ENCODE peak calls at places on chromosomes 3 and 15, in ten cellular contexts. B, Y, U, Z, X, M, J, I, G and Q are unnamed samples.

GRCh38 chr3:112638327-112639020 is 2.5 kb downstream of the CCDC80 start:
- DNase-seq in M (no peak), U (no peak), J (no peak), B (no peak), G (peak), Y (no peak), I (no peak), X (no peak), Z (no peak), Q (no peak)

GRCh38 chr15:62732078-62732477 is 310.5 kb upstream of the TPM1 start:
- DNase-seq in Y (no peak), M (no peak), I (no peak), Z (no peak), B (no peak), U (no peak), J (no peak), G (no peak), X (peak), Q (no peak)

GRCh38 chr15:57732526-57733331 is 26.2 kb downstream of the POLR2M start:
- DNase-seq in X (peak), J (no peak), M (peak), U (no peak), Z (no peak), I (peak), G (no peak), Y (peak), B (peak), Q (no peak)

GRCh38 chr15:101267320-101268104 is 9.8 kb downstream of the SELENOS start:
- DNase-seq in G (no peak), X (peak), Y (no peak), U (peak), M (no peak), B (no peak), I (no peak), J (no peak), Z (no peak), Q (peak)

GRCh38 chr3:124919756-124920155 is 14.8 kb downstream of the MUC13 start:
- DNase-seq in I (no peak), B (no peak), Z (no peak), G (no peak), X (peak), Y (no peak), M (no peak), J (no peak), U (no peak), Q (no peak)

GRCh38 chr3:153350420-153350819 is 188.4 kb downstream of the RAP2B start:
- DNase-seq in Z (no peak), I (no peak), M (no peak), X (peak), Y (no peak), J (no peak), B (no peak), G (no peak), U (peak), Q (no peak)

GRCh38 chr3:43956945-43957344 is 266.2 kb downstream of the ABHD5 start:
- DNase-seq in Y (no peak), U (no peak), I (no peak), J (no peak), Z (no peak), G (no peak), B (no peak), X (no peak), M (no peak), Q (no peak)

GRCh38 chr3:71708478-71709098 is 16.6 kb downstream of the EIF4E3 start:
- DNase-seq in X (no peak), Y (no peak), B (no peak), G (no peak), U (no peak), J (no peak), M (no peak), I (no peak), Z (no peak), Q (no peak)

GRCh38 chr3:157534725-157535161 is 31.5 kb upstream of the VEPH1 start:
- DNase-seq in U (no peak), J (no peak), M (no peak), Z (no peak), X (no peak), G (no peak), I (no peak), B (no peak), Y (no peak), Q (no peak)

GRCh38 chr3:71492566-71492965 is 91.0 kb downstream of the FOXP1 start:
- DNase-seq in U (no peak), X (no peak), M (no peak), J (no peak), Z (no peak), I (no peak), G (no peak), B (no peak), Y (no peak), Q (no peak)

GRCh38 chr3:106049876-106050275 is 181.1 kb upstream of the CBLB start:
- DNase-seq in U (no peak), X (no peak), Z (no peak), J (no peak), Y (no peak), G (no peak), M (no peak), I (no peak), B (no peak), Q (no peak)

GRCh38 chr3:40877651-40878463 is 321.4 kb upstream of the CTNNB1 start:
- DNase-seq in X (peak), Y (no peak), I (no peak), M (peak), Z (peak), B (no peak), U (peak), G (peak), J (no peak), Q (peak)

GRCh38 chr3:191476053-191476787 is 15.3 kb downstream of the PYDC2 start:
- DNase-seq in G (no peak), U (no peak), Z (no peak), Y (no peak), X (no peak), B (no peak), J (no peak), M (no peak), I (no peak), Q (no peak)

GRCh38 chr3:79551997-79552396 is 215.8 kb downstream of the ROBO1 start:
- DNase-seq in B (no peak), M (no peak), G (no peak), I (no peak), U (no peak), Y (no peak), X (no peak), Z (no peak), J (no peak), Q (no peak)

GRCh38 chr3:59429203-59429602 is 379.4 kb upstream of the CFAP20DC start:
- DNase-seq in X (no peak), Y (no peak), U (no peak), Z (no peak), M (no peak), J (no peak), B (no peak), G (no peak), I (no peak), Q (no peak)

GRCh38 chr3:9781978-9782575 is 10.2 kb downstream of the TADA3 start:
- DNase-seq in X (no peak), G (no peak), M (no peak), Z (no peak), Y (no peak), B (no peak), I (no peak), J (no peak), U (no peak), Q (no peak)

GRCh38 chr3:157445897-157446296 is 9.2 kb downstream of the PTX3 start:
- DNase-seq in Z (no peak), Y (no peak), J (no peak), M (no peak), X (peak), I (no peak), G (no peak), U (no peak), B (no peak), Q (no peak)

GRCh38 chr3:112640864-112641751 is at the start of gene CCDC80:
- DNase-seq in G (no peak), B (no peak), Z (no peak), I (no peak), M (no peak), J (no peak), Y (no peak), U (peak), X (peak), Q (no peak)

GRCh38 chr3:192869131-192870027 is 48.3 kb downstream of the MB21D2 start:
- DNase-seq in G (no peak), I (no peak), J (no peak), X (peak), U (no peak), Y (no peak), B (no peak), Z (no peak), M (no peak), Q (no peak)

GRCh38 chr15:98953950-98954349 is 53.6 kb downstream of the PGPEP1L start:
- DNase-seq in B (no peak), Z (no peak), J (no peak), M (no peak), Y (no peak), G (no peak), I (no peak), X (no peak), U (no peak), Q (no peak)

GRCh38 chr3:190586631-190587000 is 72.7 kb downstream of the IL1RAP start:
- DNase-seq in U (peak), I (peak), M (no peak), X (peak), G (no peak), Z (no peak), J (no peak), Y (no peak), B (no peak), Q (no peak)

GRCh38 chr3:69196876-69197275 is 74.5 kb upstream of the LMOD3 start:
- DNase-seq in I (no peak), U (no peak), J (no peak), Y (no peak), M (no peak), B (no peak), G (no peak), Z (no peak), X (no peak), Q (no peak)

GRCh38 chr15:96362001-96362758 is 31.7 kb downstream of the NR2F2 start:
- DNase-seq in Y (peak), Z (no peak), X (no peak), M (no peak), J (no peak), U (no peak), B (no peak), I (no peak), G (no peak), Q (no peak)

GRCh38 chr15:47129033-47129432 is 588.3 kb upstream of the SEMA6D start:
- DNase-seq in U (no peak), G (no peak), X (no peak), Z (no peak), M (no peak), I (no peak), Y (no peak), B (no peak), J (no peak), Q (no peak)

GRCh38 chr15:28112101-28112760 is 13.1 kb upstream of the OCA2 start:
- DNase-seq in J (peak), U (no peak), M (no peak), Y (no peak), X (no peak), Z (no peak), G (no peak), I (no peak), B (no peak), Q (no peak)

GRCh38 chr3:168342946-168343856 is 247.5 kb upstream of the GOLIM4 start:
- DNase-seq in Z (no peak), B (no peak), J (no peak), G (no peak), X (no peak), U (no peak), I (no peak), M (no peak), Y (no peak), Q (no peak)

GRCh38 chr15:91572110-91572509 is 281.4 kb upstream of the SLCO3A1 start:
- DNase-seq in M (no peak), J (no peak), B (no peak), Z (no peak), U (peak), X (peak), G (no peak), Y (no peak), I (no peak), Q (no peak)

GRCh38 chr3:132315851-132316250 is 1.4 kb upstream of the ACP3 start:
- DNase-seq in X (peak), U (no peak), J (no peak), G (no peak), Y (no peak), I (no peak), Z (no peak), M (no peak), B (no peak), Q (no peak)

GRCh38 chr3:77039606-77040553 is at the start of gene ROBO2:
- DNase-seq in U (no peak), Y (peak), B (no peak), G (peak), Z (no peak), J (peak), X (peak), M (no peak), I (no peak), Q (peak)